ENCODE peak calls at places on chromosomes 5 and 9, in nine cellular contexts. Q, Z, P, L, C, V, Y, D and H are unnamed samples.

GRCh38 chr9:110942522-110942921 is 95.7 kb downstream of the LPAR1 start:
- DNase-seq in Y (no peak), V (no peak), C (no peak), Q (no peak), D (no peak), P (peak), Z (no peak), L (no peak), H (no peak)

GRCh38 chr9:34737677-34738260 is 27.8 kb upstream of the CCL21 start:
- DNase-seq in L (no peak), D (no peak), Q (no peak), P (no peak), Z (no peak), C (no peak), V (no peak), Y (no peak), H (no peak)

GRCh38 chr9:26725573-26725972 is 167.0 kb downstream of the CAAP1 start:
- DNase-seq in Y (no peak), C (no peak), P (peak), Q (no peak), Z (no peak), L (no peak), D (no peak), V (no peak), H (no peak)

GRCh38 chr5:13739462-13739861 is 205.0 kb downstream of the DNAH5 start:
- DNase-seq in V (no peak), Y (no peak), Q (no peak), C (no peak), L (no peak), P (no peak), D (no peak), Z (no peak), H (no peak)

GRCh38 chr9:4035809-4036208 is 264.1 kb downstream of the GLIS3 start:
- DNase-seq in P (peak), Q (no peak), Y (no peak), C (no peak), D (no peak), Z (no peak), V (no peak), L (no peak), H (no peak)

GRCh38 chr5:52727568-52727967 is 60.1 kb upstream of the ITGA1 start:
- DNase-seq in L (no peak), Y (no peak), P (peak), D (no peak), Q (no peak), Z (no peak), C (no peak), V (peak), H (no peak)

GRCh38 chr9:13786131-13786530 is 506.6 kb upstream of the MPDZ start:
- DNase-seq in P (no peak), Z (no peak), Q (no peak), L (no peak), C (no peak), V (no peak), Y (no peak), D (no peak), H (no peak)

GRCh38 chr5:154626876-154627552 is 128.2 kb upstream of the LARP1 start:
- DNase-seq in P (no peak), C (no peak), Y (no peak), Q (no peak), Z (no peak), V (no peak), D (no peak), L (no peak), H (no peak)

GRCh38 chr5:78794693-78795215 is 146.2 kb upstream of the LHFPL2 start:
- DNase-seq in Z (no peak), C (no peak), V (no peak), Q (no peak), P (no peak), D (no peak), L (no peak), Y (no peak), H (no peak)

GRCh38 chr5:63686938-63687337 is 275.3 kb downstream of the HTR1A start:
- DNase-seq in V (no peak), D (peak), L (no peak), Y (no peak), Q (no peak), C (no peak), Z (no peak), P (peak), H (no peak)

GRCh38 chr5:141003026-141003425 is 36.8 kb downstream of the PCDHAC2 start:
- DNase-seq in Y (no peak), P (no peak), Q (no peak), Z (no peak), D (no peak), C (no peak), V (no peak), L (no peak), H (no peak)

GRCh38 chr5:53405396-53405795 is 75.0 kb upstream of the FST start:
- DNase-seq in Z (no peak), C (no peak), L (no peak), V (no peak), Q (no peak), Y (no peak), D (no peak), P (no peak), H (no peak)

GRCh38 chr5:93607367-93608258 is 24.6 kb downstream of the NR2F1 start:
- DNase-seq in Z (no peak), P (no peak), V (no peak), Y (no peak), Q (peak), L (no peak), C (no peak), D (peak), H (no peak)

GRCh38 chr5:66945389-66946349 is 250.9 kb downstream of the CD180 start:
- DNase-seq in L (no peak), Q (no peak), D (no peak), Z (peak), C (no peak), V (no peak), P (no peak), Y (no peak), H (no peak)

GRCh38 chr9:19026375-19026774 is 6.6 kb downstream of the SAXO1 start:
- DNase-seq in Y (no peak), V (no peak), C (no peak), P (no peak), Z (peak), D (no peak), Q (no peak), L (no peak), H (no peak)

GRCh38 chr5:148491015-148491792 is 107.4 kb downstream of the FBXO38 start:
- DNase-seq in Y (no peak), V (no peak), C (no peak), L (no peak), D (no peak), Q (no peak), Z (no peak), P (peak), H (no peak)

GRCh38 chr9:16515879-16516289 is 354.6 kb downstream of the BNC2 start:
- DNase-seq in L (no peak), Q (peak), Z (no peak), V (no peak), D (peak), Y (no peak), P (peak), C (no peak), H (no peak)

GRCh38 chr9:13239208-13239607 is 40.3 kb downstream of the MPDZ start:
- DNase-seq in D (no peak), Z (no peak), V (no peak), C (no peak), Q (no peak), Y (no peak), L (no peak), P (no peak), H (no peak)

GRCh38 chr5:73322453-73323076 is 126.0 kb downstream of the FOXD1 start:
- DNase-seq in V (no peak), Y (no peak), Q (no peak), D (no peak), P (no peak), C (no peak), Z (no peak), L (no peak), H (no peak)

GRCh38 chr5:10828241-10828640 is 67.2 kb upstream of the DAP start:
- DNase-seq in C (no peak), L (no peak), P (peak), Q (no peak), Y (no peak), V (no peak), D (no peak), Z (no peak), H (no peak)

GRCh38 chr5:43037929-43038510 is 2.1 kb downstream of the ANXA2R start:
- DNase-seq in P (peak), V (no peak), D (no peak), L (no peak), Z (peak), Y (peak), C (no peak), Q (no peak), H (no peak)

GRCh38 chr9:117136461-117136860 is 278.4 kb downstream of the ASTN2 start:
- DNase-seq in Y (no peak), Q (no peak), Z (no peak), D (no peak), C (no peak), L (no peak), V (no peak), P (no peak), H (no peak)

GRCh38 chr5:81907012-81907411 is 64.8 kb upstream of the ATG10 start:
- DNase-seq in Y (no peak), V (no peak), Z (no peak), Q (no peak), D (no peak), P (no peak), C (no peak), L (no peak), H (no peak)